ENCODE peak calls at places on chromosomes 4 and X, in nine cellular contexts. Y is OCI-LY7; P is H1; U is stimulated activated CD8-positive, alpha-beta memory T cell treated with anti-CD3 and anti-CD28 coated beads, Interleukin-2, amount 100 ng/mL, for 1 hour; J is ELR; T is SK-MEL-5; X is T-helper 9 cell; O is head of caudate nucleus; L is lung. M is an unnamed sample.

GRCh38 chrX:7147978-7148824 is at the start of gene PUDP:
- DNase-seq in Y (peak), P (no peak), U (peak), J (peak), T (peak), X (peak), O (peak), L (peak), M (peak)

GRCh38 chr4:109574443-109574850 is 14.4 kb downstream of the MCUB start:
- DNase-seq in Y (peak), P (no peak), U (no peak), J (peak), T (peak), X (no peak), O (no peak), L (no peak), M (no peak)

GRCh38 chrX:153494541-153495361 is at the start of gene BGN:
- DNase-seq in Y (no peak), P (no peak), U (no peak), J (peak), T (peak), X (no peak), O (peak), L (no peak), M (no peak)

GRCh38 chrX:132426695-132427281 is 62.0 kb downstream of the MBNL3 start:
- DNase-seq in Y (no peak), P (no peak), U (no peak), J (peak), T (peak), X (no peak), O (no peak), L (no peak), M (no peak)

GRCh38 chrX:15985937-15986336 is 131.3 kb upstream of the AP1S2 start:
- DNase-seq in Y (no peak), P (no peak), U (no peak), J (no peak), T (no peak), X (no peak), O (no peak), L (no peak), M (no peak)

GRCh38 chr4:8534129-8534528 is 46.1 kb upstream of the GPR78 start:
- DNase-seq in Y (no peak), P (peak), U (no peak), J (no peak), T (no peak), X (no peak), O (no peak), L (peak), M (peak)

GRCh38 chrX:74179071-74179470 is 124.9 kb upstream of the ZCCHC13 start:
- DNase-seq in Y (no peak), P (no peak), U (no peak), J (peak), T (no peak), X (no peak), O (no peak), L (no peak), M (no peak)

GRCh38 chrX:44344194-44344593 is 722 bp upstream of the EFHC2 start:
- DNase-seq in Y (no peak), P (no peak), U (no peak), J (no peak), T (no peak), X (peak), O (no peak), L (peak), M (peak)

GRCh38 chr4:155539746-155540145 is 126.9 kb upstream of the GUCY1A1 start:
- DNase-seq in Y (no peak), P (no peak), U (no peak), J (no peak), T (no peak), X (no peak), O (no peak), L (no peak), M (no peak)

GRCh38 chr4:153781717-153782416 is 7.0 kb downstream of the SFRP2 start:
- DNase-seq in Y (no peak), P (no peak), U (no peak), J (no peak), T (no peak), X (no peak), O (no peak), L (no peak), M (no peak)

GRCh38 chrX:103919336-103919682 is 43.1 kb upstream of the TMSB15B start:
- DNase-seq in Y (peak), P (no peak), U (no peak), J (peak), T (peak), X (no peak), O (no peak), L (no peak), M (no peak)

GRCh38 chr4:35125995-35126712 is 1118.2 kb downstream of the ARAP2 start:
- DNase-seq in Y (no peak), P (no peak), U (no peak), J (no peak), T (no peak), X (no peak), O (no peak), L (no peak), M (no peak)

GRCh38 chr4:143127621-143128020 is 57.1 kb upstream of the USP38 start:
- DNase-seq in Y (no peak), P (no peak), U (no peak), J (no peak), T (no peak), X (no peak), O (no peak), L (no peak), M (no peak)

GRCh38 chrX:50691820-50692219 is 122.2 kb downstream of the SHROOM4 start:
- DNase-seq in Y (peak), P (no peak), U (no peak), J (peak), T (peak), X (no peak), O (no peak), L (no peak), M (no peak)

GRCh38 chr4:82797591-82798081 is 960 bp downstream of the SCD5 start:
- DNase-seq in Y (no peak), P (no peak), U (no peak), J (peak), T (no peak), X (no peak), O (peak), L (no peak), M (no peak)

GRCh38 chrX:20442597-20442996 is 175.9 kb upstream of the RPS6KA3 start:
- DNase-seq in Y (peak), P (peak), U (peak), J (peak), T (peak), X (peak), O (peak), L (peak), M (peak)

GRCh38 chr4:48944659-48945290 is 38.2 kb upstream of the OCIAD2 start:
- DNase-seq in Y (peak), P (no peak), U (no peak), J (no peak), T (peak), X (peak), O (no peak), L (no peak), M (no peak)

GRCh38 chr4:39527296-39528055 is at the start of gene UGDH:
- DNase-seq in Y (peak), P (peak), U (peak), J (peak), T (peak), X (peak), O (peak), L (peak), M (peak)

GRCh38 chr4:16537926-16538325 is 311.7 kb upstream of the TAPT1 start:
- DNase-seq in Y (no peak), P (no peak), U (no peak), J (no peak), T (no peak), X (no peak), O (no peak), L (peak), M (no peak)

GRCh38 chr4:102163404-102164140 is 181.7 kb downstream of the SLC39A8 start:
- DNase-seq in Y (no peak), P (no peak), U (no peak), J (no peak), T (no peak), X (no peak), O (no peak), L (no peak), M (no peak)

GRCh38 chr4:112147697-112148096 is 2.4 kb downstream of the FAM241A start:
- DNase-seq in Y (no peak), P (no peak), U (no peak), J (no peak), T (no peak), X (no peak), O (no peak), L (no peak), M (no peak)

GRCh38 chr4:35493977-35494376 is 750.3 kb downstream of the ARAP2 start:
- DNase-seq in Y (no peak), P (no peak), U (no peak), J (no peak), T (no peak), X (no peak), O (no peak), L (no peak), M (no peak)

M was measured in ureter.